ENCODE peak calls at places on chromosomes 13 and 19, in seven cellular contexts. U is HS-5; T is choroid plexus epithelial cell; E is NCI-H510A treated with DMSO at 0.1 percent for 48 hours; I is epithelial cell of prostate; C is T-helper 9 cell; N is activated CD8-positive, alpha-beta memory T cell treated with anti-CD3 and anti-CD28 coated beads for 48 hours. F is an unnamed sample.
A peak's percentile ranks its signal among the peaks of the same experiment; 100 is the strongest.

GRCh38 chr13:112060899-112061366 is 6.0 kb upstream of the SOX1 start:
- DNase-seq in C (no peak), E (no peak), I (no peak), N (no peak), T (no peak), U (no peak), F (no peak)

GRCh38 chr19:48403606-48404005 is 10.1 kb downstream of the GRIN2D start:
- DNase-seq in C (no peak), U (no peak), E (peak; percentile 56), I (no peak), T (peak; percentile 85), N (no peak), F (no peak)

GRCh38 chr19:18225702-18226468 is at the start of gene PDE4C:
- DNase-seq in N (no peak), T (no peak), U (no peak), E (no peak), I (no peak), C (no peak), F (no peak)

GRCh38 chr13:26584713-26585112 is 27.2 kb downstream of the WASF3 start:
- DNase-seq in T (peak; percentile 72), E (no peak), I (no peak), U (peak; percentile 57), N (no peak), C (no peak), F (no peak)

GRCh38 chr13:100673831-100674362 is 698 bp downstream of the TMTC4 start:
- DNase-seq in U (peak; percentile 15), I (peak; percentile 29), N (no peak), E (no peak), T (peak; percentile 94), C (peak; percentile 21), F (no peak)

GRCh38 chr13:81683526-81683925 is 1342.6 kb upstream of the SPRY2 start:
- DNase-seq in I (no peak), T (no peak), N (no peak), U (no peak), E (no peak), C (no peak), F (no peak)

GRCh38 chr19:2770055-2771013 is 12.7 kb downstream of the SGTA start:
- DNase-seq in I (no peak), C (no peak), N (no peak), T (peak; percentile 45), E (no peak), U (no peak), F (no peak)

GRCh38 chr19:12932392-12933286 is 872 bp downstream of the FARSA start:
- DNase-seq in T (no peak), I (no peak), N (no peak), U (no peak), C (no peak), E (no peak), F (no peak)

GRCh38 chr13:68176486-68176885 is 946.4 kb upstream of the PCDH9 start:
- DNase-seq in I (no peak), T (peak; percentile 93), U (peak; percentile 33), C (no peak), N (no peak), E (no peak), F (no peak)

GRCh38 chr13:30607908-30608307 is 9.8 kb upstream of the USPL1 start:
- DNase-seq in N (peak; percentile 11), E (peak; percentile 74), U (no peak), I (no peak), T (no peak), C (peak; percentile 44), F (no peak)

GRCh38 chr13:57918913-57919312 is 287.4 kb downstream of the PCDH17 start:
- DNase-seq in C (no peak), T (no peak), U (no peak), E (no peak), N (no peak), I (no peak), F (no peak)

GRCh38 chr13:30429721-30430694 is 7.7 kb downstream of the UBE2L5 start:
- DNase-seq in T (peak; percentile 93), U (peak; percentile 56), C (no peak), I (peak; percentile 78), N (no peak), E (no peak), F (no peak)

GRCh38 chr19:5338661-5339469 is 1.7 kb downstream of the PTPRS start:
- DNase-seq in T (no peak), U (no peak), E (no peak), N (no peak), I (no peak), C (no peak), F (no peak)

GRCh38 chr19:42452590-42452989 is 9.8 kb upstream of the CXCL17 start:
- DNase-seq in E (no peak), C (no peak), U (no peak), N (no peak), I (no peak), T (no peak), F (no peak)

GRCh38 chr13:31264146-31264545 is 64.4 kb downstream of the B3GLCT start:
- DNase-seq in N (no peak), I (no peak), E (no peak), C (no peak), U (no peak), T (no peak), F (no peak)

GRCh38 chr19:49506575-49507105 is 5.8 kb upstream of the FCGRT start:
- DNase-seq in I (no peak), U (no peak), C (peak; percentile 70), N (no peak), E (peak; percentile 30), T (peak; percentile 59), F (no peak)

GRCh38 chr19:18437481-18438330 is at the start of gene ISYNA1:
- DNase-seq in E (peak; percentile 47), C (peak; percentile 54), I (no peak), N (no peak), T (peak; percentile 77), U (no peak), F (no peak)

GRCh38 chr13:35926859-35927530 is 204.2 kb downstream of the DCLK1 start:
- DNase-seq in E (no peak), I (no peak), T (peak; percentile 19), U (peak; percentile 1), N (no peak), C (no peak), F (no peak)

GRCh38 chr13:75378301-75378700 is 103.7 kb downstream of the TBC1D4 start:
- DNase-seq in I (no peak), C (no peak), T (no peak), E (no peak), U (no peak), N (no peak), F (no peak)

GRCh38 chr19:6807291-6807690 is 34.8 kb downstream of the VAV1 start:
- DNase-seq in U (no peak), T (no peak), C (no peak), E (no peak), I (no peak), N (no peak), F (no peak)

GRCh38 chr19:38793186-38793585 is 4.2 kb downstream of the LGALS7B start:
- DNase-seq in I (peak; percentile 51), C (no peak), N (no peak), E (no peak), U (peak; percentile 25), T (peak; percentile 64), F (no peak)

GRCh38 chr19:15869109-15869555 is 28.7 kb downstream of the CYP4F2 start:
- DNase-seq in E (no peak), N (no peak), C (peak; percentile 19), T (peak; percentile 20), I (peak; percentile 91), U (no peak), F (no peak)

GRCh38 chr13:51523082-51523518 is 61.2 kb upstream of the WDFY2 start:
- DNase-seq in U (no peak), N (no peak), E (no peak), I (peak; percentile 41), C (peak; percentile 5), T (peak; percentile 27), F (no peak)

GRCh38 chr19:13817018-13817614 is 21.9 kb downstream of the ZSWIM4 start:
- DNase-seq in N (no peak), C (no peak), T (no peak), I (no peak), U (no peak), E (peak; percentile 96), F (no peak)

GRCh38 chr19:45630463-45630862 is 8.7 kb downstream of the EML2 start:
- DNase-seq in C (no peak), I (peak; percentile 95), U (peak; percentile 98), E (no peak), N (no peak), T (peak; percentile 83), F (no peak)

GRCh38 chr19:13396256-13397080 is 109.8 kb downstream of the CACNA1A start:
- DNase-seq in U (peak; percentile 16), C (no peak), E (no peak), I (no peak), T (peak; percentile 41), N (no peak), F (no peak)

GRCh38 chr13:27961227-27962085 is 7.7 kb downstream of the CDX2 start:
- DNase-seq in N (no peak), I (no peak), U (no peak), T (no peak), C (no peak), E (no peak), F (peak; percentile 31)

GRCh38 chr13:94673841-94674240 is 38.5 kb downstream of the SOX21 start:
- DNase-seq in C (no peak), E (no peak), T (no peak), I (no peak), N (no peak), U (no peak), F (no peak)

GRCh38 chr19:13100031-13100588 is 2.5 kb downstream of the LYL1 start:
- DNase-seq in I (no peak), U (no peak), E (no peak), T (no peak), C (no peak), N (no peak), F (no peak)

GRCh38 chr13:110923777-110924638 is 9.1 kb upstream of the ANKRD10 start:
- DNase-seq in C (no peak), E (no peak), I (no peak), U (no peak), N (no peak), T (no peak), F (no peak)

GRCh38 chr13:24648271-24648670 is 31.9 kb upstream of the ATP12A start:
- DNase-seq in E (no peak), T (no peak), C (no peak), U (no peak), N (no peak), I (no peak), F (no peak)

GRCh38 chr13:32314271-32314967 is 744 bp downstream of the ZAR1L start:
- DNase-seq in N (no peak), I (no peak), U (no peak), C (no peak), E (no peak), T (no peak), F (no peak)

GRCh38 chr13:52848455-52849190 is at the start of gene PCDH8:
- DNase-seq in E (peak; percentile 88), N (no peak), U (no peak), C (no peak), T (no peak), I (no peak), F (peak; percentile 79)

GRCh38 chr19:42407816-42408175 is 17.7 kb upstream of the CNFN start:
- DNase-seq in C (no peak), T (no peak), E (no peak), I (no peak), N (no peak), U (no peak), F (no peak)

GRCh38 chr13:99614465-99614885 is 113.2 kb downstream of the TM9SF2 start:
- DNase-seq in C (no peak), U (no peak), T (peak; percentile 58), N (no peak), E (no peak), I (peak; percentile 59), F (no peak)

GRCh38 chr19:55365922-55366321 is 2.9 kb upstream of the GARIN5B start:
- DNase-seq in C (no peak), U (no peak), I (no peak), E (no peak), N (no peak), T (no peak), F (no peak)

GRCh38 chr19:53642381-53643099 is 10.7 kb downstream of the DPRX start:
- DNase-seq in E (no peak), U (no peak), T (no peak), I (no peak), N (no peak), C (no peak), F (no peak)

GRCh38 chr13:34542321-34542720 is 399.7 kb upstream of the NBEA start:
- DNase-seq in C (no peak), E (no peak), T (no peak), U (no peak), I (no peak), N (no peak), F (no peak)

F was measured in type B pancreatic cell.